ENCODE peak calls at places on chromosome 4, in nine cellular contexts. R, F, L, G, D, P, E, J and Z are unnamed samples. For H3K4me1, the result is how much of the 10 kb centered on the place peaks cover.

GRCh38 chr4:55635760-55636621 is at the start of gene NMU:
- DNase-seq in R (peak), F (peak), L (peak), G (no peak), D (peak), P (peak), E (peak), J (no peak), Z (peak)

GRCh38 chr4:65046496-65047101 is 623.7 kb downstream of the EPHA5 start:
- DNase-seq in R (peak), F (no peak), L (no peak), G (no peak), D (no peak), P (no peak), E (no peak), J (peak), Z (no peak)

GRCh38 chr4:24686866-24687672 is 102.7 kb upstream of the DHX15 start:
- DNase-seq in R (peak), F (no peak), L (peak), G (no peak), D (no peak), P (peak), E (peak), J (peak), Z (peak)

GRCh38 chr4:183987987-183988392 is 82.9 kb downstream of the STOX2 start:
- DNase-seq in R (peak), F (peak), L (peak), G (no peak), D (peak), P (peak), E (peak), J (peak), Z (no peak)

GRCh38 chr4:136922066-136922465 is 610.2 kb downstream of the PCDH18 start:
- DNase-seq in R (no peak), F (no peak), L (no peak), G (no peak), D (no peak), P (no peak), E (no peak), J (no peak), Z (no peak)

GRCh38 chr4:124722069-124722468 is 9.5 kb upstream of the ANKRD50 start:
- DNase-seq in R (no peak), F (no peak), L (no peak), G (no peak), D (no peak), P (no peak), E (no peak), J (no peak), Z (no peak)

GRCh38 chr4:156790866-156791265 is 180.7 kb downstream of the PDGFC start:
- DNase-seq in R (no peak), F (no peak), L (peak), G (no peak), D (peak), P (no peak), E (peak), J (no peak), Z (no peak)

GRCh38 chr4:32454482-32454881 is 1734.3 kb downstream of the PCDH7 start:
- DNase-seq in R (no peak), F (no peak), L (no peak), G (no peak), D (no peak), P (no peak), E (no peak), J (no peak), Z (no peak)

GRCh38 chr4:167787231-167787630 is 305.1 kb upstream of the ANXA10 start:
- DNase-seq in R (no peak), F (no peak), L (no peak), G (no peak), D (no peak), P (no peak), E (no peak), J (no peak), Z (no peak)

GRCh38 chr4:154854362-154854761 is 73.3 kb downstream of the RBM46 start:
- DNase-seq in R (no peak), F (no peak), L (no peak), G (no peak), D (no peak), P (no peak), E (peak), J (peak), Z (no peak)

GRCh38 chr4:145566767-145567166 is 52.4 kb upstream of the MMAA start:
- DNase-seq in R (no peak), F (no peak), L (no peak), G (no peak), D (no peak), P (no peak), E (no peak), J (no peak), Z (no peak)

GRCh38 chr4:18559492-18559891 is 537.9 kb upstream of the LCORL start:
- DNase-seq in R (no peak), F (no peak), L (no peak), G (no peak), D (no peak), P (no peak), E (no peak), J (no peak), Z (no peak)

GRCh38 chr4:6236816-6237390 is 32.7 kb upstream of the WFS1 start:
- DNase-seq in R (no peak), F (no peak), L (no peak), G (no peak), D (no peak), P (peak), E (no peak), J (no peak), Z (peak)

GRCh38 chr4:173005912-173006633 is 162.5 kb upstream of the GALNT7 start:
- DNase-seq in R (peak), F (no peak), L (no peak), G (no peak), D (no peak), P (no peak), E (no peak), J (no peak), Z (no peak)

GRCh38 chr4:38791005-38791404 is 8.2 kb upstream of the TLR10 start:
- DNase-seq in R (no peak), F (no peak), L (no peak), G (no peak), D (no peak), P (no peak), E (no peak), J (no peak), Z (no peak)

GRCh38 chr4:158067646-158068045 is 105.2 kb downstream of the GASK1B start:
- DNase-seq in R (no peak), F (no peak), L (no peak), G (no peak), D (no peak), P (no peak), E (no peak), J (no peak), Z (no peak)

GRCh38 chr4:19126903-19127302 is 1105.3 kb upstream of the LCORL start:
- DNase-seq in R (no peak), F (no peak), L (no peak), G (no peak), D (no peak), P (no peak), E (no peak), J (no peak), Z (no peak)

GRCh38 chr4:962231-963208 is 10.8 kb downstream of the DGKQ start:
- DNase-seq in R (peak), F (no peak), L (no peak), G (no peak), D (no peak), P (no peak), E (no peak), J (no peak), Z (no peak)

GRCh38 chr4:189533603-189534002 is 407.1 kb upstream of the FRG1 start:
- DNase-seq in R (no peak), F (no peak), L (no peak), G (no peak), D (no peak), P (no peak), E (no peak), J (no peak), Z (no peak)

GRCh38 chr4:74023709-74024108 is 14.8 kb downstream of the CXCL3 start:
- DNase-seq in R (no peak), F (no peak), L (no peak), G (no peak), D (no peak), P (no peak), E (no peak), J (no peak), Z (no peak)

GRCh38 chr4:156596026-156596425 is 375.6 kb downstream of the PDGFC start:
- DNase-seq in R (no peak), F (no peak), L (no peak), G (no peak), D (no peak), P (no peak), E (peak), J (no peak), Z (no peak)

GRCh38 chr4:48470135-48470534 is 13.0 kb upstream of the SLC10A4 start:
- DNase-seq in R (no peak), F (no peak), L (no peak), G (no peak), D (no peak), P (no peak), E (no peak), J (no peak), Z (no peak)

GRCh38 chr4:77232653-77233052 is 75.6 kb downstream of the CCNG2 start:
- DNase-seq in R (no peak), F (no peak), L (no peak), G (no peak), D (no peak), P (no peak), E (peak), J (peak), Z (no peak)

GRCh38 chr4:54657556-54658313 is at the start of gene KIT:
- DNase-seq in R (peak), F (peak), L (peak), G (no peak), D (peak), P (peak), E (peak), J (peak), Z (peak)

GRCh38 chr4:93828830-93829530 is 427 bp downstream of the ATOH1 start:
- DNase-seq in R (no peak), F (no peak), L (peak), G (no peak), D (no peak), P (peak), E (peak), J (no peak), Z (no peak)

GRCh38 chr4:22510750-22511149 is 5.1 kb downstream of the ADGRA3 start:
- DNase-seq in R (no peak), F (no peak), L (no peak), G (no peak), D (no peak), P (no peak), E (no peak), J (no peak), Z (no peak)

GRCh38 chr4:110449947-110450346 is 26.0 kb upstream of the ENPEP start:
- DNase-seq in R (no peak), F (no peak), L (no peak), G (no peak), D (no peak), P (no peak), E (no peak), J (no peak), Z (peak)

GRCh38 chr4:15416357-15417327 is 11.2 kb upstream of the C1QTNF7 start:
- DNase-seq in R (no peak), F (no peak), L (no peak), G (no peak), D (no peak), P (no peak), E (no peak), J (no peak), Z (no peak)

GRCh38 chr4:146643812-146644401 is 5.2 kb downstream of the POU4F2 start:
- DNase-seq in R (no peak), F (no peak), L (peak), G (no peak), D (no peak), P (no peak), E (peak), J (peak), Z (no peak)

GRCh38 chr4:5782829-5783476 is 72.0 kb downstream of the EVC start:
- DNase-seq in R (no peak), F (no peak), L (no peak), G (no peak), D (no peak), P (peak), E (no peak), J (no peak), Z (no peak)

DNA sequence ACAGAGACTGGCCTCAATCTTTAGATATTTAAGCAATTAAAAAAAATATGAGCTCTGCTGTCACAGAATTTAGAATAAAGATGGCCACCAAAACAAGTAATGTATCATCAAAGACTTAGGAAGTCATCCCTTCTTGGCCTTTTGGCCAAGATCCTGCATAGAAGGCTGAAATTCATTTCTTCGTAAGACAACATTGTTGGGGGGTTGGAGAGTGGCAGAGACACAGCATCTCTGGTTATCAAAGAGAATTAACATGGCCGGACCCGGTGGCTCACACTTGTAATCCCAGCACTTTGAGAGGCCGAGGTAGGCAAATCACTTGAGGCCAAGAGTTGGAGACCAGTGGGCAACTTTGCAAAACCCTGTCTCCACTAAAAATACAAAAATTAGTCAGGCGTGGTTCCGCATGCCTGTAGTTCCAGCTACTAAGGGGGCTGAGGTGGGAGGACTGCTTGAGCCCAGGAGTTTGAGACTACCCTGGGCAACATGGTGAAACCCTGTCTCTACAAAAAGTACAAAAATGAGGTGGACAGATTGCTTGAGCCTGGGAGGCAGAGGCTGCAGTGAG is 4.0 kb downstream of the PPM1K start:
- DNase-seq in R (no peak), F (no peak), L (no peak), G (no peak), D (no peak), P (no peak), E (no peak), J (no peak), Z (no peak)
- H3K4me1 ChIP-seq in R (under half), F (under half), L (under half), G (under half), D (half or more), P (under half), E (under half), J (under half), Z (under half)

GRCh38 chr4:7610062-7610670 is 175.4 kb upstream of the PSAPL1 start:
- DNase-seq in R (no peak), F (no peak), L (no peak), G (no peak), D (no peak), P (no peak), E (no peak), J (no peak), Z (no peak)
- H3K4me1 ChIP-seq in R (under half), F (under half), L (under half), G (under half), D (under half), P (under half), E (under half), J (under half), Z (under half)

GRCh38 chr4:169251291-169252235 is 19.2 kb downstream of the SH3RF1 start:
- DNase-seq in R (no peak), F (no peak), L (no peak), G (no peak), D (no peak), P (peak), E (peak), J (peak), Z (no peak)
- H3K4me1 ChIP-seq in R (under half), F (half or more), L (under half), G (under half), D (half or more), P (under half), E (under half), J (half or more), Z (under half)

GRCh38 chr4:41142946-41143720 is 71.2 kb downstream of the APBB2 start:
- DNase-seq in R (no peak), F (peak), L (no peak), G (no peak), D (peak), P (no peak), E (no peak), J (peak), Z (peak)
- H3K4me1 ChIP-seq in R (under half), F (under half), L (under half), G (under half), D (half or more), P (under half), E (under half), J (half or more), Z (under half)

GRCh38 chr4:111695677-111696076 is 449.6 kb upstream of the FAM241A start:
- DNase-seq in R (no peak), F (no peak), L (no peak), G (no peak), D (no peak), P (no peak), E (no peak), J (no peak), Z (no peak)

GRCh38 chr4:111697176-111697962 is 447.9 kb upstream of the FAM241A start:
- DNase-seq in R (no peak), F (no peak), L (no peak), G (no peak), D (no peak), P (no peak), E (no peak), J (peak), Z (no peak)

GRCh38 chr4:111699163-111699562 is 446.1 kb upstream of the FAM241A start:
- DNase-seq in R (no peak), F (no peak), L (no peak), G (no peak), D (no peak), P (no peak), E (no peak), J (no peak), Z (no peak)

GRCh38 chr4:111698361-111698760 is 446.9 kb upstream of the FAM241A start:
- DNase-seq in R (no peak), F (no peak), L (no peak), G (no peak), D (no peak), P (no peak), E (no peak), J (no peak), Z (no peak)

GRCh38 chr4:111696505-111696904 is 448.7 kb upstream of the FAM241A start:
- DNase-seq in R (no peak), F (no peak), L (no peak), G (no peak), D (no peak), P (no peak), E (no peak), J (no peak), Z (no peak)
- H3K4me1 ChIP-seq in R (under half), F (under half), L (under half), G (under half), D (under half), P (under half), E (under half), J (under half), Z (under half)

GRCh38 chr4:40214661-40215418 is 18.0 kb downstream of the RHOH start:
- DNase-seq in R (no peak), F (no peak), L (no peak), G (no peak), D (no peak), P (no peak), E (no peak), J (no peak), Z (no peak)
- H3K4me1 ChIP-seq in R (under half), F (under half), L (under half), G (half or more), D (under half), P (under half), E (under half), J (under half), Z (under half)

DNA sequence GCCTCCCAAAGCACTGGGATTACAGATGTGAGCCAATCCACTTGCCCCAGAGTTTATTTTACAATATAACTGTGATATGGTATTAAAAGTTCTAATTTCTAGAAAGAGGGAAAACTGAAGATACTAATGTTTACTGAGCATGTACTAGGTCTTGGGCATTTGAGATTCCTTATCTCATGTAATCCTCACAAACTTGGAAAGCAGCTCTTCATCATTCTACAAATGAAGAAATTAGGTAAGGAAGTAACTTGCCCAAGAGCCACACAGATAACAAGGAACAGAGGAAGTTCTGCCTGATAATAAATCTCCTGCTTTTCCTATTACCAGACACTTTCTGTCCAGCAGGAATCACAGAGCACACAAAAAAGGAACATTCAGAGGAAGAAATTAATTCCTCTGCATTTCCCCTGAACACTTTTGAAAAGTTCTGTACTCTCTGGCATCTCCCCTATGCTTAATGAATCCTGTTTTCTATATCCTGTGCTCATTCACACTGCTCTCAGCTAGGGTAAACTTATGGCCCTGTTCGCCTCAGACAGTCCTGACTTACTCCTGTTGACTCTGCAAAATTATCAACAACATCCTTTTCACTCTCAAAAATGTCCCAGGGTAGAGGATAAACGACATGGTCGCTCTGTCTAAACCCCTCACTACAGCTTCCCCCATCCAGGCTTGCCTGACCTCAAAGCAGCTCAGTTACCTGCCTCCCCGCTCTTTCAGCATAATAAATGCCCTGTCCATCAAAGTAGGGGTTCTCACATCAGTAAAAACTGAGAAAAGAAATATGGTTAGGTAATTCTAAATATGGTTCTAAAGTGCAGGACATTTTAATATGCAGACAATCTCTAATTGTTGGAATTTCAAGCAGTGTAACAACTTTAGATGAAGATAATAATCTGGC is 13.7 kb downstream of the SH3RF1 start:
- DNase-seq in R (no peak), F (no peak), L (no peak), G (no peak), D (no peak), P (no peak), E (no peak), J (no peak), Z (no peak)
- H3K4me1 ChIP-seq in R (half or more), F (half or more), L (under half), G (under half), D (half or more), P (under half), E (under half), J (under half), Z (under half)